ENCODE peak calls at places on chromosomes 4 and X, in five cellular contexts. One of them, this sample, is unnamed.

GRCh38 chr4:7852568-7853185 is 87.0 kb downstream of the AFAP1 start:
- DNase-seq in CD4-positive, CD25-positive, alpha-beta regulatory T cell: no peak
- DNase-seq in activated CD4-positive, alpha-beta T cell treated with anti-CD3 and anti-CD28 coated beads, Interleukin-2, amount 50 U/mL, for 24 hours: no peak
- DNase-seq in globus pallidus: no peak
- DNase-seq in progenitor cell of endocrine pancreas: no peak
- DNase-seq in this sample: no peak

GRCh38 chrX:3465017-3465416 is 118.6 kb upstream of the MXRA5 start:
- DNase-seq in CD4-positive, CD25-positive, alpha-beta regulatory T cell: no peak
- DNase-seq in activated CD4-positive, alpha-beta T cell treated with anti-CD3 and anti-CD28 coated beads, Interleukin-2, amount 50 U/mL, for 24 hours: no peak
- DNase-seq in globus pallidus: no peak
- DNase-seq in progenitor cell of endocrine pancreas: no peak
- DNase-seq in this sample: no peak

GRCh38 chr4:2662598-2662997 is 93.5 kb downstream of the TNIP2 start:
- DNase-seq in CD4-positive, CD25-positive, alpha-beta regulatory T cell: no peak
- DNase-seq in activated CD4-positive, alpha-beta T cell treated with anti-CD3 and anti-CD28 coated beads, Interleukin-2, amount 50 U/mL, for 24 hours: no peak
- DNase-seq in globus pallidus: no peak
- DNase-seq in progenitor cell of endocrine pancreas: no peak
- DNase-seq in this sample: no peak

GRCh38 chrX:39133971-39134370 is 332.7 kb downstream of the MID1IP1 start:
- DNase-seq in CD4-positive, CD25-positive, alpha-beta regulatory T cell: no peak
- DNase-seq in activated CD4-positive, alpha-beta T cell treated with anti-CD3 and anti-CD28 coated beads, Interleukin-2, amount 50 U/mL, for 24 hours: peak
- DNase-seq in globus pallidus: peak
- DNase-seq in progenitor cell of endocrine pancreas: no peak
- DNase-seq in this sample: peak

GRCh38 chr4:106263594-106264330 is 52.2 kb downstream of the TBCK start:
- DNase-seq in CD4-positive, CD25-positive, alpha-beta regulatory T cell: no peak
- DNase-seq in activated CD4-positive, alpha-beta T cell treated with anti-CD3 and anti-CD28 coated beads, Interleukin-2, amount 50 U/mL, for 24 hours: no peak
- DNase-seq in globus pallidus: no peak
- DNase-seq in progenitor cell of endocrine pancreas: no peak
- DNase-seq in this sample: no peak

GRCh38 chr4:37400326-37400881 is 155.9 kb downstream of the NWD2 start:
- DNase-seq in CD4-positive, CD25-positive, alpha-beta regulatory T cell: no peak
- DNase-seq in activated CD4-positive, alpha-beta T cell treated with anti-CD3 and anti-CD28 coated beads, Interleukin-2, amount 50 U/mL, for 24 hours: no peak
- DNase-seq in globus pallidus: no peak
- DNase-seq in progenitor cell of endocrine pancreas: no peak
- DNase-seq in this sample: no peak

GRCh38 chrX:47264507-47265173 is 31.8 kb downstream of the USP11 start:
- DNase-seq in CD4-positive, CD25-positive, alpha-beta regulatory T cell: no peak
- DNase-seq in activated CD4-positive, alpha-beta T cell treated with anti-CD3 and anti-CD28 coated beads, Interleukin-2, amount 50 U/mL, for 24 hours: no peak
- DNase-seq in globus pallidus: no peak
- DNase-seq in progenitor cell of endocrine pancreas: no peak
- DNase-seq in this sample: no peak

GRCh38 chrX:56738670-56739069 is 9.6 kb downstream of the NBDY start:
- DNase-seq in CD4-positive, CD25-positive, alpha-beta regulatory T cell: no peak
- DNase-seq in activated CD4-positive, alpha-beta T cell treated with anti-CD3 and anti-CD28 coated beads, Interleukin-2, amount 50 U/mL, for 24 hours: no peak
- DNase-seq in globus pallidus: no peak
- DNase-seq in progenitor cell of endocrine pancreas: no peak
- DNase-seq in this sample: no peak

GRCh38 chrX:110159235-110159634 is 156.3 kb downstream of the TMEM164 start:
- DNase-seq in CD4-positive, CD25-positive, alpha-beta regulatory T cell: no peak
- DNase-seq in activated CD4-positive, alpha-beta T cell treated with anti-CD3 and anti-CD28 coated beads, Interleukin-2, amount 50 U/mL, for 24 hours: no peak
- DNase-seq in globus pallidus: no peak
- DNase-seq in progenitor cell of endocrine pancreas: no peak
- DNase-seq in this sample: no peak

GRCh38 chrX:7110821-7111276 is 36.7 kb upstream of the STS start:
- DNase-seq in CD4-positive, CD25-positive, alpha-beta regulatory T cell: no peak
- DNase-seq in activated CD4-positive, alpha-beta T cell treated with anti-CD3 and anti-CD28 coated beads, Interleukin-2, amount 50 U/mL, for 24 hours: no peak
- DNase-seq in globus pallidus: no peak
- DNase-seq in progenitor cell of endocrine pancreas: no peak
- DNase-seq in this sample: no peak

GRCh38 chr4:147964519-147964918 is 232.6 kb downstream of the ARHGAP10 start:
- DNase-seq in CD4-positive, CD25-positive, alpha-beta regulatory T cell: no peak
- DNase-seq in activated CD4-positive, alpha-beta T cell treated with anti-CD3 and anti-CD28 coated beads, Interleukin-2, amount 50 U/mL, for 24 hours: no peak
- DNase-seq in globus pallidus: no peak
- DNase-seq in progenitor cell of endocrine pancreas: no peak
- DNase-seq in this sample: no peak

GRCh38 chr4:98890698-98891097 is 38.2 kb downstream of the EIF4E start:
- DNase-seq in CD4-positive, CD25-positive, alpha-beta regulatory T cell: no peak
- DNase-seq in activated CD4-positive, alpha-beta T cell treated with anti-CD3 and anti-CD28 coated beads, Interleukin-2, amount 50 U/mL, for 24 hours: no peak
- DNase-seq in globus pallidus: no peak
- DNase-seq in progenitor cell of endocrine pancreas: no peak
- DNase-seq in this sample: no peak

GRCh38 chrX:150805736-150806135 is 92.7 kb downstream of the CD99L2 start:
- DNase-seq in CD4-positive, CD25-positive, alpha-beta regulatory T cell: no peak
- DNase-seq in activated CD4-positive, alpha-beta T cell treated with anti-CD3 and anti-CD28 coated beads, Interleukin-2, amount 50 U/mL, for 24 hours: no peak
- DNase-seq in globus pallidus: no peak
- DNase-seq in progenitor cell of endocrine pancreas: no peak
- DNase-seq in this sample: no peak

GRCh38 chrX:16186380-16187007 is 19.2 kb downstream of the MAGEB17 start:
- DNase-seq in CD4-positive, CD25-positive, alpha-beta regulatory T cell: no peak
- DNase-seq in activated CD4-positive, alpha-beta T cell treated with anti-CD3 and anti-CD28 coated beads, Interleukin-2, amount 50 U/mL, for 24 hours: no peak
- DNase-seq in globus pallidus: no peak
- DNase-seq in progenitor cell of endocrine pancreas: no peak
- DNase-seq in this sample: peak

GRCh38 chr4:15013585-15013984 is 11.3 kb downstream of the CPEB2 start:
- DNase-seq in CD4-positive, CD25-positive, alpha-beta regulatory T cell: no peak
- DNase-seq in activated CD4-positive, alpha-beta T cell treated with anti-CD3 and anti-CD28 coated beads, Interleukin-2, amount 50 U/mL, for 24 hours: no peak
- DNase-seq in globus pallidus: no peak
- DNase-seq in progenitor cell of endocrine pancreas: no peak
- DNase-seq in this sample: no peak

GRCh38 chr4:153676491-153676890 is 7.6 kb upstream of the TLR2 start:
- DNase-seq in CD4-positive, CD25-positive, alpha-beta regulatory T cell: no peak
- DNase-seq in activated CD4-positive, alpha-beta T cell treated with anti-CD3 and anti-CD28 coated beads, Interleukin-2, amount 50 U/mL, for 24 hours: no peak
- DNase-seq in globus pallidus: no peak
- DNase-seq in progenitor cell of endocrine pancreas: no peak
- DNase-seq in this sample: no peak

This sample was measured in H1.